ENCODE peak calls at places on chromosome 12, in six cellular contexts. N, X, W, I, F and S are unnamed samples.

GRCh38 chr12:6288235-6288634 is 22.2 kb upstream of the PLEKHG6 start:
- DNase-seq in N (no peak), X (no peak), W (no peak), I (no peak), F (no peak), S (no peak)

GRCh38 chr12:44876554-44877275 is 600 bp upstream of the NELL2 start:
- DNase-seq in N (peak; percentile 39), X (no peak), W (peak; percentile 26), I (no peak), F (peak; percentile 60), S (peak; percentile 41)

GRCh38 chr12:79266511-79267129 is 402.0 kb downstream of the SYT1 start:
- DNase-seq in N (no peak), X (no peak), W (no peak), I (no peak), F (no peak), S (no peak)

GRCh38 chr12:42128327-42128726 is 16.3 kb downstream of the GXYLT1 start:
- DNase-seq in N (no peak), X (no peak), W (no peak), I (peak; percentile 39), F (no peak), S (no peak)

GRCh38 chr12:76568130-76568529 is 8.6 kb upstream of the OSBPL8 start:
- DNase-seq in N (no peak), X (no peak), W (no peak), I (no peak), F (no peak), S (no peak)

GRCh38 chr12:71426648-71427047 is 12.9 kb upstream of the LGR5 start:
- DNase-seq in N (no peak), X (no peak), W (no peak), I (peak; percentile 61), F (no peak), S (no peak)

GRCh38 chr12:132535046-132535445 is 45.1 kb downstream of the FBRSL1 start:
- DNase-seq in N (no peak), X (no peak), W (no peak), I (no peak), F (no peak), S (no peak)

GRCh38 chr12:109460538-109460937 is 16.6 kb downstream of the KCTD10 start:
- DNase-seq in N (peak; percentile 42), X (no peak), W (no peak), I (no peak), F (no peak), S (no peak)

GRCh38 chr12:120394483-120395367 is 25.8 kb upstream of the MSI1 start:
- DNase-seq in N (peak; percentile 79), X (peak; percentile 15), W (no peak), I (no peak), F (no peak), S (peak; percentile 85)

GRCh38 chr12:93319523-93320045 is 58.1 kb upstream of the NUDT4 start:
- DNase-seq in N (no peak), X (no peak), W (no peak), I (no peak), F (no peak), S (no peak)